ENCODE peak calls at places on chromosome 9, in seven cellular contexts. M is GM19239, H is GM18507, I is bronchial epithelial cell, C is right cardiac atrium, V is COR-L47, W is HEK293T. B is an unnamed sample.

GRCh38 chr9:88390371-88390990 is 2.2 kb downstream of the SPIN1 start:
- DNase-seq in I (no peak), M (no peak), H (no peak), C (no peak), W (no peak), V (no peak), B (no peak)

GRCh38 chr9:22446950-22447606 is 454 bp downstream of the DMRTA1 start:
- DNase-seq in M (no peak), W (peak), V (peak), H (no peak), I (peak), C (peak), B (peak)

GRCh38 chr9:88590558-88591146 is 55.7 kb downstream of the NXNL2 start:
- DNase-seq in W (no peak), H (no peak), M (no peak), I (no peak), V (no peak), C (no peak), B (no peak)

GRCh38 chr9:972512-973294 is 3.8 kb upstream of the DMRT3 start:
- DNase-seq in W (no peak), M (no peak), I (no peak), C (no peak), H (no peak), V (no peak), B (no peak)

GRCh38 chr9:132411091-132411508 is 1.1 kb downstream of the CFAP77 start:
- DNase-seq in I (peak), C (peak), W (peak), V (peak), H (peak), M (peak), B (peak)

GRCh38 chr9:8831568-8831967 is 1032.0 kb upstream of the DMAC1 start:
- DNase-seq in C (no peak), W (no peak), M (no peak), H (no peak), V (no peak), I (peak), B (no peak)

GRCh38 chr9:38032266-38032830 is 36.7 kb downstream of the SHB start:
- DNase-seq in W (no peak), M (no peak), H (no peak), V (no peak), I (peak), C (no peak), B (no peak)

GRCh38 chr9:93984860-93985259 is 29.7 kb upstream of the BARX1 start:
- DNase-seq in V (no peak), H (no peak), I (no peak), W (no peak), M (no peak), C (no peak), B (no peak)

GRCh38 chr9:83140061-83140460 is 77.1 kb upstream of the RASEF start:
- DNase-seq in C (no peak), W (no peak), V (no peak), H (no peak), I (peak), M (no peak), B (no peak)

GRCh38 chr9:89360465-89360864 is 42.2 kb downstream of the SECISBP2 start:
- DNase-seq in H (no peak), C (no peak), W (no peak), V (no peak), I (no peak), M (no peak), B (no peak)

GRCh38 chr9:119963798-119964372 is 594.6 kb upstream of the BRINP1 start:
- DNase-seq in W (no peak), C (no peak), H (no peak), I (peak), V (no peak), M (no peak), B (peak)

GRCh38 chr9:97547098-97547829 is 45.8 kb downstream of the TMOD1 start:
- DNase-seq in V (no peak), I (no peak), W (no peak), C (no peak), M (no peak), H (no peak), B (no peak)

GRCh38 chr9:130304141-130304540 is 38.6 kb downstream of the HMCN2 start:
- DNase-seq in W (no peak), M (no peak), I (no peak), V (no peak), H (no peak), C (no peak), B (no peak)

GRCh38 chr9:94250456-94250855 is 8.6 kb upstream of the ZNF169 start:
- DNase-seq in I (peak), W (no peak), H (no peak), M (no peak), C (no peak), V (peak), B (no peak)

GRCh38 chr9:108095496-108095895 is 605.9 kb upstream of the KLF4 start:
- DNase-seq in M (no peak), C (no peak), H (no peak), I (no peak), V (no peak), W (no peak), B (no peak)

GRCh38 chr9:13364271-13364670 is 84.8 kb upstream of the MPDZ start:
- DNase-seq in H (no peak), V (no peak), C (no peak), W (no peak), I (no peak), M (no peak), B (no peak)

GRCh38 chr9:89781838-89782237 is 177.0 kb downstream of the GADD45G start:
- DNase-seq in I (no peak), V (no peak), M (no peak), C (no peak), H (no peak), W (no peak), B (no peak)

GRCh38 chr9:16118090-16118489 is 565.2 kb downstream of the CCDC171 start:
- DNase-seq in M (no peak), H (no peak), V (no peak), I (no peak), C (no peak), W (no peak), B (no peak)

GRCh38 chr9:105117111-105117682 is 127.3 kb upstream of the SLC44A1 start:
- DNase-seq in M (no peak), W (no peak), I (no peak), C (no peak), H (no peak), V (no peak), B (no peak)

GRCh38 chr9:115192835-115193234 is 74.9 kb upstream of the TNC start:
- DNase-seq in H (no peak), M (no peak), I (no peak), W (no peak), V (no peak), C (no peak), B (no peak)

GRCh38 chr9:109349431-109349846 is 28.6 kb upstream of the EPB41L4B start:
- DNase-seq in I (peak), H (no peak), C (no peak), W (no peak), M (no peak), V (peak), B (no peak)

GRCh38 chr9:87570000-87570834 is 72.5 kb downstream of the DAPK1 start:
- DNase-seq in I (no peak), W (no peak), M (no peak), C (no peak), V (no peak), H (no peak), B (no peak)

GRCh38 chr9:107049046-107049824 is 186.3 kb downstream of the ZNF462 start:
- DNase-seq in M (no peak), W (no peak), V (no peak), I (no peak), C (no peak), H (no peak), B (no peak)

GRCh38 chr9:89888233-89888632 is 283.4 kb downstream of the GADD45G start:
- DNase-seq in M (no peak), H (no peak), C (no peak), V (no peak), I (no peak), W (no peak), B (no peak)

GRCh38 chr9:98887918-98888510 is 55.7 kb upstream of the COL15A1 start:
- DNase-seq in M (no peak), I (peak), H (no peak), C (no peak), W (no peak), V (peak), B (no peak)

GRCh38 chr9:34592895-34593601 is 3.5 kb upstream of the CNTFR start:
- DNase-seq in W (no peak), M (no peak), H (no peak), I (peak), C (peak), V (no peak), B (no peak)

GRCh38 chr9:124863371-124863831 is 1.5 kb downstream of the ARPC5L start:
- DNase-seq in C (no peak), W (no peak), M (no peak), I (peak), H (no peak), V (no peak), B (no peak)

GRCh38 chr9:21616082-21616778 is 134.1 kb upstream of the IFNE start:
- DNase-seq in C (no peak), I (peak), V (no peak), M (no peak), H (no peak), W (no peak), B (peak)

GRCh38 chr9:109914280-109915027 is 134.5 kb downstream of the PALM2AKAP2 start:
- DNase-seq in H (no peak), M (no peak), I (no peak), W (no peak), C (no peak), V (no peak), B (no peak)

GRCh38 chr9:132562313-132562588 is 20.2 kb upstream of the BARHL1 start:
- DNase-seq in I (no peak), M (no peak), C (no peak), W (no peak), H (no peak), V (no peak), B (no peak)

GRCh38 chr9:95003694-95004451 is 277.4 kb downstream of the AOPEP start:
- DNase-seq in W (no peak), V (no peak), I (no peak), M (peak), H (no peak), C (peak), B (no peak)

GRCh38 chr9:127446720-127447415 is 4.3 kb downstream of the RPL12 start:
- DNase-seq in I (no peak), H (no peak), M (no peak), C (no peak), V (no peak), W (no peak), B (no peak)

GRCh38 chr9:23774266-23774665 is 51.8 kb downstream of the ELAVL2 start:
- DNase-seq in H (no peak), W (no peak), I (no peak), M (no peak), C (no peak), V (no peak), B (no peak)

GRCh38 chr9:136328622-136329041 is 1.3 kb downstream of the GPSM1 start:
- DNase-seq in C (peak), M (no peak), I (no peak), H (no peak), W (no peak), V (no peak), B (no peak)

GRCh38 chr9:113536483-113537226 is 73.1 kb downstream of the RGS3 start:
- DNase-seq in I (no peak), C (peak), M (no peak), W (no peak), H (no peak), V (no peak), B (no peak)

GRCh38 chr9:98057095-98057799 is 715 bp downstream of the NANS start:
- DNase-seq in C (no peak), M (no peak), H (no peak), W (peak), V (no peak), I (peak), B (peak)

GRCh38 chr9:94916956-94917355 is 190.5 kb downstream of the AOPEP start:
- DNase-seq in W (no peak), C (no peak), M (no peak), I (peak), V (no peak), H (no peak), B (no peak)

GRCh38 chr9:81814404-81814793 is 113.8 kb upstream of the SPATA31D4 start:
- DNase-seq in I (no peak), M (no peak), C (no peak), H (no peak), V (no peak), W (no peak), B (no peak)

GRCh38 chr9:124526174-124526573 is 19.0 kb upstream of the NR5A1 start:
- DNase-seq in W (no peak), M (no peak), H (no peak), V (no peak), C (no peak), I (no peak), B (no peak)

GRCh38 chr9:9003184-9003583 is 1203.6 kb upstream of the DMAC1 start:
- DNase-seq in V (peak), I (peak), C (peak), H (no peak), M (no peak), W (no peak), B (peak)

B was measured in NCI-H460.